ENCODE peak calls at places on chromosomes 16 and 17, in eight cellular contexts. P is IMR-90; X is fibroblast of mammary gland; H is KBM-7; Z is GOT3; K is stimulated activated naive CD8-positive, alpha-beta T cell treated with anti-CD3 and anti-CD28 coated beads, Interleukin-15, amount 100 ng/mL, for 72 hours; U is ELR; C is naive thymus-derived CD8-positive, alpha-beta T cell. E is an unnamed sample.

GRCh38 chr17:43570518-43570928 is 24.4 kb upstream of the ETV4 start:
- DNase-seq in H (no peak), Z (no peak), C (no peak), U (peak), X (peak), P (peak), K (no peak), E (no peak)

GRCh38 chr16:66188786-66189725 is 177.4 kb upstream of the CDH5 start:
- DNase-seq in C (no peak), X (peak), U (no peak), P (peak), K (no peak), H (no peak), Z (no peak), E (no peak)

GRCh38 chr17:11598274-11599221 is at the start of gene DNAH9:
- DNase-seq in U (no peak), H (peak), K (peak), C (no peak), X (peak), Z (peak), P (no peak), E (peak)

GRCh38 chr16:78405833-78406232 is 306.4 kb downstream of the WWOX start:
- DNase-seq in H (no peak), X (no peak), U (no peak), Z (no peak), P (peak), K (no peak), C (no peak), E (no peak)

GRCh38 chr17:40093580-40094201 is 6.7 kb downstream of the NR1D1 start:
- DNase-seq in C (no peak), K (no peak), U (no peak), H (no peak), P (no peak), X (no peak), Z (no peak), E (no peak)

GRCh38 chr17:19338031-19338990 is 24.2 kb downstream of the B9D1 start:
- DNase-seq in H (peak), K (peak), U (peak), C (peak), Z (no peak), X (peak), P (peak), E (peak)

GRCh38 chr16:23081675-23082119 is 67.6 kb downstream of the USP31 start:
- DNase-seq in U (peak), Z (no peak), C (no peak), P (peak), H (no peak), K (no peak), X (peak), E (no peak)

GRCh38 chr16:67555795-67556212 is 6.5 kb upstream of the CTCF start:
- DNase-seq in Z (no peak), X (peak), H (peak), K (no peak), U (peak), C (peak), P (peak), E (peak)

GRCh38 chr16:4370570-4371480 is 823 bp upstream of the VASN start:
- DNase-seq in C (no peak), Z (no peak), X (peak), U (peak), P (peak), K (no peak), H (peak), E (no peak)

GRCh38 chr17:2395258-2396170 is 5.3 kb downstream of the MNT start:
- DNase-seq in U (peak), P (peak), Z (no peak), C (no peak), X (peak), H (no peak), K (no peak), E (no peak)